ENCODE peak calls at places on chromosomes 16 and 17, in eight cellular contexts. F, P, A, Z, Y, L, E and B are unnamed samples. For H3K27me3 and H3K4me1, the result is how much of the 10 kb centered on the place peaks cover.

GRCh38 chr16:20318006-20318405 is 9.3 kb downstream of the GP2 start:
- DNase-seq in F (no peak), P (no peak), A (no peak), Z (no peak), Y (no peak), L (no peak), E (no peak), B (no peak)

GRCh38 chr16:66137853-66138252 is 228.6 kb upstream of the CDH5 start:
- DNase-seq in F (no peak), P (no peak), A (no peak), Z (no peak), Y (no peak), L (no peak), E (no peak), B (no peak)

GRCh38 chr17:32586666-32587065 is 99.9 kb downstream of the CDK5R1 start:
- DNase-seq in F (peak), P (no peak), A (no peak), Z (peak), Y (no peak), L (no peak), E (no peak), B (no peak)

GRCh38 chr16:67892375-67892774 is 679 bp upstream of the PSKH1 start:
- DNase-seq in F (no peak), P (no peak), A (no peak), Z (no peak), Y (no peak), L (no peak), E (no peak), B (no peak)

GRCh38 chr17:38451840-38452529 is 23.7 kb downstream of the ARHGAP23 start:
- DNase-seq in F (no peak), P (no peak), A (no peak), Z (peak), Y (no peak), L (no peak), E (no peak), B (peak)

GRCh38 chr16:56960681-56961281 is 969 bp upstream of the CETP start:
- DNase-seq in F (no peak), P (no peak), A (peak), Z (peak), Y (peak), L (no peak), E (no peak), B (no peak)

GRCh38 chr17:69669441-69670178 is 255.1 kb downstream of the MAP2K6 start:
- DNase-seq in F (no peak), P (no peak), A (no peak), Z (no peak), Y (peak), L (no peak), E (no peak), B (no peak)

GRCh38 chr17:77792626-77793025 is 165.9 kb upstream of the TNRC6C start:
- DNase-seq in F (no peak), P (no peak), A (no peak), Z (no peak), Y (no peak), L (no peak), E (no peak), B (no peak)

GRCh38 chr17:62708587-62708986 is 81.1 kb downstream of the MRC2 start:
- DNase-seq in F (no peak), P (no peak), A (no peak), Z (no peak), Y (no peak), L (no peak), E (no peak), B (no peak)

GRCh38 chr17:5770556-5771270 is 186.4 kb upstream of the NLRP1 start:
- DNase-seq in F (no peak), P (no peak), A (no peak), Z (no peak), Y (no peak), L (no peak), E (no peak), B (no peak)

GRCh38 chr17:4953461-4953961 is 2.6 kb downstream of the ENO3 start:
- DNase-seq in F (no peak), P (no peak), A (no peak), Z (peak), Y (no peak), L (no peak), E (no peak), B (no peak)

GRCh38 chr17:82281502-82282238 is 8.2 kb upstream of the CSNK1D start:
- DNase-seq in F (peak), P (no peak), A (no peak), Z (no peak), Y (no peak), L (peak), E (no peak), B (peak)

GRCh38 chr17:16033729-16034349 is 34.2 kb downstream of the TTC19 start:
- DNase-seq in F (no peak), P (no peak), A (no peak), Z (no peak), Y (no peak), L (no peak), E (peak), B (no peak)

DNA sequence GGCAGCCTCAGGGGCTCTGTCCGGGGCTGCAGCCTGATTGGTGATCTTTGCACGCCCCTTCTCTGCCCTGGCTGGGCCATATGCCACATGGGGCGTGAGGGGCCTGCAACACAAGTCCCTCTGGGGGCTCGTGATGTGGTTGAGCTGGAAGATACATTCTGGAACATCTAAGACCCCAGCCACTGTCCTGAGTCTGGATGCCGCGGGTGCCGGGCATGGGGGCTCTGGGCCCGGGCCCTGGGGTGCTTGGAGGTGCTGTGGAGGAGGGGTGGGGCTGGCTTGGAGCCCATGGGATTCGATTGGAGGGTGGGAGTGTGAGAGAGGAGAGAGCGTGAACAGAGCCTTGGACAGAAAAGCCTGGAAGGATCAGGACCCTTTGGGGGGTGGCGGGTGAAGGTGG is 39.4 kb downstream of the JPH3 start:
- DNase-seq in F (no peak), P (no peak), A (no peak), Z (no peak), Y (no peak), L (no peak), E (no peak), B (no peak)
- H3K27me3 ChIP-seq in F (under half), P (under half), A (under half), Z (under half), Y (under half), L (under half), E (under half), B (under half)

GRCh38 chr17:76271669-76272540 is 6.8 kb downstream of the UBALD2 start:
- DNase-seq in F (no peak), P (peak), A (no peak), Z (peak), Y (peak), L (no peak), E (peak), B (no peak)

GRCh38 chr17:76270770-76271668 is 5.9 kb downstream of the UBALD2 start:
- DNase-seq in F (no peak), P (no peak), A (no peak), Z (no peak), Y (peak), L (no peak), E (peak), B (no peak)

GRCh38 chr17:76273435-76273921 is 8.3 kb downstream of the UBALD2 start:
- DNase-seq in F (no peak), P (no peak), A (no peak), Z (no peak), Y (no peak), L (no peak), E (no peak), B (no peak)

GRCh38 chr17:76273923-76274558 is 8.9 kb downstream of the UBALD2 start:
- DNase-seq in F (no peak), P (no peak), A (no peak), Z (no peak), Y (no peak), L (no peak), E (peak), B (no peak)

GRCh38 chr17:76272541-76273434 is 7.6 kb downstream of the UBALD2 start:
- DNase-seq in F (no peak), P (no peak), A (no peak), Z (no peak), Y (peak), L (no peak), E (peak), B (no peak)
- H3K4me1 ChIP-seq in F (under half), P (half or more), A (under half), Z (under half), Y (under half), L (under half), E (half or more), B (under half)

GRCh38 chr16:81823734-81824133 is 44.6 kb downstream of the PLCG2 start:
- DNase-seq in F (no peak), P (no peak), A (no peak), Z (no peak), Y (no peak), L (no peak), E (no peak), B (no peak)
- H3K4me3 ChIP-seq in F (no peak), P (no peak), A (no peak), Z (no peak), Y (no peak), L (no peak), E (no peak), B (no peak)

GRCh38 chr16:86357950-86358349 is 152.4 kb upstream of the FOXF1 start:
- DNase-seq in F (no peak), P (no peak), A (no peak), Z (no peak), Y (no peak), L (no peak), E (no peak), B (no peak)
- H3K27me3 ChIP-seq in F (under half), P (under half), A (under half), Z (under half), Y (under half), L (under half), E (under half), B (under half)

DNA sequence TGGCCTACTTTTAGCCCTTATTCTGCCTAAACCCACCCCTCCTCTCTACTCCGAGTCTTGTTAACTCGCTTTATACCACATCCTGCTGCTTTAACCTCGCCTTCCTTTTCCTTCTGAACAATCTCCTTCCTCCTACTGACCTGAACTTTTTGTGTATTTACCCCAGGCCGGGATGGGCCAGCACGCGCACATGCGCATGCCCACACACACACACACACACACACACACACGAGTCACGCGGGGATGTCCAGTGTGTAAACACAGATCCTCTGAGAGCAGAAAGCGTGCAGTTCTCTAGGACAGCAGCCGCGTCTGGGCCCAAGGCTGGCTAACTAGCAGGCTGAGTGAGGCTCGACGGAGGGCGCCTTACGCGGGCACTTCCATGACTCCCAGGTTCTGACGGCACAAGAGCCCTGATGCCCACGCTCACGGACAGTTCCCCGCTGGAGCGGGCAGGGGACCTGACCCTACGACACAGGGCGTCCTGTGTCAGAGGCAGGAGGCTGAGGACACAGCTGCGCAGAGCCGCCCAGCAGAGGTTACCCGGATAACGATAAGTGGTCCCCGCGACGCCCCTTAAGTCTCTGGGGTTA is 610 bp downstream of the PIK3R5 start:
- DNase-seq in F (no peak), P (peak), A (no peak), Z (no peak), Y (no peak), L (no peak), E (peak), B (no peak)
- H3K4me1 ChIP-seq in F (under half), P (half or more), A (under half), Z (under half), Y (under half), L (under half), E (half or more), B (under half)

DNA sequence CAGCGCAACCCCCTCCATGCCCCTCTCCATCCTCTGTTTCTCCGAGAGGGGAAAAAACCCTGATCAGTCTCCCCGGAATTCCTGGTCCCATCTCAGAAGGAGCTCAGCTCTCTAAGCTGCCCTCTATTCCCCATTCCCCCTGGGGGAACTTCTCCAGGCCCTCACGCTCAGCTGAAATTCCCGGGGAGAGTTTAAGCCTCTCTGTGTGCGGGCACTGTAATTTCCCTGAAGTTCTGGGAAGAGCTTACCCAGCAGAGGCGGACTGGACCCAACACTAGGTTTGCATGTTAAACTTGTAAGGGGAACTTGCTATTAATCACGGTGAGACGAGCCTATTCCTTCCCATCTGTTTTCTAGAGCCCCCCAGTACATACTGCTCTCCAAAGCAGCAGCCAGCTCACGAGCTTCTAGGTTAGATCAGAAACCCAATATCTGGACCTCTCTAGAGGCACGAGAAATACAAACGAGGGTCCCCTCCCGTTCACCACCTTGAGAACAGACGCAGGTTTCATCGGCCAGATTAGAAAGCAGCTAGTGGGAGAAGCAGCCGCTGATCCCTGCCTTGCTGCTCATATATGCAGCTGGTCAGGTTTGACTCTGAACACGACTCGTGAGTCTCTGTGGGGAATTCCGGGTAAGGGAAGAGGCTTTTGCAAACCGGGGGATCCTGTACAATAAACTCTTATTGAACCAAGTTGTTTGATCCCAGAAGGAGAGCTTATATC is 1.4 kb downstream of the VAT1L start:
- DNase-seq in F (no peak), P (no peak), A (no peak), Z (no peak), Y (no peak), L (no peak), E (no peak), B (no peak)
- H3K4me3 ChIP-seq in F (no peak), P (no peak), A (no peak), Z (no peak), Y (peak), L (no peak), E (no peak), B (no peak)

GRCh38 chr17:79214940-79215604 is 140.4 kb downstream of the ENGASE start:
- DNase-seq in F (no peak), P (no peak), A (no peak), Z (no peak), Y (no peak), L (no peak), E (no peak), B (no peak)
- H3K27me3 ChIP-seq in F (under half), P (under half), A (half or more), Z (under half), Y (under half), L (half or more), E (under half), B (half or more)

GRCh38 chr16:81427245-81427644 is 17.4 kb upstream of the CMIP start:
- DNase-seq in F (no peak), P (no peak), A (no peak), Z (no peak), Y (no peak), L (no peak), E (no peak), B (no peak)
- H3K4me1 ChIP-seq in F (under half), P (under half), A (under half), Z (under half), Y (under half), L (under half), E (under half), B (under half)